ENCODE peak calls at places on chromosomes 5 and 9, in four cellular contexts. X is GM23338, Q is tibial nerve, M is fibroblast of lung. F is an unnamed sample.

GRCh38 chr9:121529237-121529987 is 29.8 kb upstream of the GGTA1 start:
- DNase-seq in X (no peak), M (peak; percentile 94), Q (peak; percentile 91), F (peak; percentile 97)

GRCh38 chr5:133527311-133527710 is 85.0 kb downstream of the FSTL4 start:
- DNase-seq in M (peak; percentile 49), X (no peak), Q (no peak), F (no peak)

GRCh38 chr9:110189001-110189400 is 19.0 kb downstream of the C9orf152 start:
- DNase-seq in M (no peak), Q (peak; percentile 52), X (no peak), F (peak; percentile 74)

GRCh38 chr9:703392-703791 is 138.1 kb upstream of the DMRT1 start:
- DNase-seq in X (no peak), M (peak; percentile 75), Q (no peak), F (no peak)

GRCh38 chr9:118503236-118503635 is 799.0 kb downstream of the TLR4 start:
- DNase-seq in Q (no peak), X (no peak), M (no peak), F (no peak)

GRCh38 chr9:95413793-95414192 is 96.3 kb upstream of the FANCC start:
- DNase-seq in Q (no peak), M (no peak), X (no peak), F (no peak)

GRCh38 chr9:14690986-14691730 is 2.1 kb downstream of the ZDHHC21 start:
- DNase-seq in M (peak; percentile 23), X (no peak), Q (no peak), F (no peak)

GRCh38 chr5:171984748-171985419 is 21.6 kb downstream of the FBXW11 start:
- DNase-seq in X (no peak), M (peak; percentile 98), Q (no peak), F (no peak)

GRCh38 chr5:58677650-58678049 is 94.8 kb downstream of the RAB3C start:
- DNase-seq in Q (no peak), X (no peak), M (no peak), F (no peak)

GRCh38 chr5:121426153-121426552 is 425.5 kb upstream of the FTMT start:
- DNase-seq in M (no peak), Q (no peak), X (no peak), F (no peak)

GRCh38 chr5:78912085-78912771 is 72.9 kb downstream of the ARSB start:
- DNase-seq in Q (no peak), M (peak; percentile 52), X (no peak), F (no peak)

GRCh38 chr9:34689512-34689911 is 1.6 kb downstream of the CCL19 start:
- DNase-seq in M (no peak), Q (no peak), X (no peak), F (no peak)

GRCh38 chr9:21060919-21061561 is 16.7 kb downstream of the IFNB1 start:
- DNase-seq in M (peak; percentile 36), Q (no peak), X (peak; percentile 17), F (no peak)

GRCh38 chr5:170404398-170404797 is 15.2 kb upstream of the KCNMB1 start:
- DNase-seq in M (no peak), X (no peak), Q (no peak), F (no peak)

GRCh38 chr5:75007537-75007847 is 44.9 kb downstream of the GCNT4 start:
- DNase-seq in M (peak; percentile 49), X (peak; percentile 22), Q (no peak), F (no peak)

GRCh38 chr9:137023583-137023991 is 4.5 kb downstream of the ABCA2 start:
- DNase-seq in X (no peak), Q (no peak), M (no peak), F (no peak)

GRCh38 chr9:88313364-88314220 is 74.7 kb upstream of the SPIN1 start:
- DNase-seq in M (peak; percentile 12), X (peak; percentile 80), Q (no peak), F (no peak)

GRCh38 chr5:169602535-169602934 is 19.0 kb downstream of the SPDL1 start:
- DNase-seq in X (no peak), Q (no peak), M (peak; percentile 60), F (no peak)

GRCh38 chr9:22040760-22041159 is 31.7 kb upstream of the CDKN2B start:
- DNase-seq in Q (no peak), M (peak; percentile 90), X (no peak), F (no peak)

GRCh38 chr9:137459601-137460362 is 648 bp upstream of the NSMF start:
- DNase-seq in X (no peak), M (no peak), Q (no peak), F (peak; percentile 72)

GRCh38 chr5:141560141-141560540 is 58.7 kb downstream of the DIAPH1 start:
- DNase-seq in Q (no peak), X (peak; percentile 38), M (peak; percentile 60), F (no peak)

GRCh38 chr9:95373069-95373681 is 55.7 kb upstream of the FANCC start:
- DNase-seq in M (no peak), Q (no peak), X (no peak), F (no peak)

GRCh38 chr5:60826653-60827052 is 17.4 kb downstream of the ELOVL7 start:
- DNase-seq in X (no peak), M (no peak), Q (no peak), F (no peak)

GRCh38 chr5:153711755-153712154 is 221.3 kb downstream of the GRIA1 start:
- DNase-seq in Q (no peak), X (no peak), M (peak; percentile 8), F (no peak)

GRCh38 chr5:148682283-148683026 is 28.1 kb upstream of the HTR4 start:
- DNase-seq in Q (no peak), X (no peak), M (no peak), F (no peak)

GRCh38 chr5:133819977-133820471 is 148.4 kb downstream of the C5orf15 start:
- DNase-seq in X (no peak), M (no peak), Q (no peak), F (peak; percentile 46)

GRCh38 chr5:53008751-53009150 is 19.6 kb downstream of the ITGA2 start:
- DNase-seq in X (no peak), M (peak; percentile 63), Q (no peak), F (no peak)

GRCh38 chr5:43416233-43416987 is 4.2 kb upstream of the CCL28 start:
- DNase-seq in M (peak; percentile 56), X (no peak), Q (no peak), F (no peak)

GRCh38 chr9:95736891-95737522 is 138.5 kb upstream of the ERCC6L2 start:
- DNase-seq in X (peak; percentile 12), M (no peak), Q (no peak), F (no peak)

GRCh38 chr5:112917453-112918005 is 4.5 kb downstream of the REEP5 start:
- DNase-seq in X (peak; percentile 64), Q (no peak), M (peak; percentile 17), F (no peak)

GRCh38 chr9:15438891-15439290 is 16.2 kb downstream of the SNAPC3 start:
- DNase-seq in X (no peak), M (no peak), Q (no peak), F (no peak)

GRCh38 chr5:64144429-64145215 is 21.0 kb upstream of the RNF180 start:
- DNase-seq in M (peak; percentile 71), X (no peak), Q (no peak), F (no peak)

GRCh38 chr9:114386886-114387677 is 700 bp downstream of the AKNA start:
- DNase-seq in M (peak; percentile 12), Q (no peak), X (no peak), F (peak; percentile 63)

GRCh38 chr5:168002116-168002515 is 289.3 kb upstream of the WWC1 start:
- DNase-seq in Q (no peak), X (no peak), M (no peak), F (no peak)

GRCh38 chr5:131944700-131945550 is 538 bp downstream of the MEIKIN start:
- DNase-seq in Q (no peak), X (peak; percentile 21), M (no peak), F (no peak)

GRCh38 chr5:137564475-137564961 is 65.4 kb upstream of the SPOCK1 start:
- DNase-seq in Q (no peak), X (no peak), M (peak; percentile 74), F (no peak)
- H3K4me1 ChIP-seq in Q (peaks cover 23% of the 10 kb centered on the region), X (peaks cover 7% of the 10 kb centered on the region), M (peaks cover 2% of the 10 kb centered on the region), F (no peaks in the 10 kb centered on the region)

GRCh38 chr5:73304381-73304780 is 131.4 kb downstream of the TMEM174 start:
- DNase-seq in Q (no peak), X (no peak), M (no peak), F (no peak)

GRCh38 chr5:73305386-73305785 is 132.4 kb downstream of the TMEM174 start:
- DNase-seq in M (no peak), Q (no peak), X (no peak), F (no peak)

GRCh38 chr5:73306741-73307275 is 133.8 kb downstream of the TMEM174 start:
- DNase-seq in Q (no peak), M (no peak), X (no peak), F (no peak)

GRCh38 chr5:73306078-73306719 is 133.2 kb downstream of the TMEM174 start:
- DNase-seq in Q (no peak), M (no peak), X (no peak), F (no peak)

GRCh38 chr5:73307645-73308346 is 134.8 kb downstream of the TMEM174 start:
- DNase-seq in Q (no peak), M (no peak), X (no peak), F (no peak)
- H3K27ac ChIP-seq in Q (no peak overlapping the region), M (no peak overlapping the region), X (no peak overlapping the region), F (no peak overlapping the region)

GRCh38 chr5:9523090-9523813 is 22.6 kb downstream of the SEMA5A start:
- DNase-seq in M (peak; percentile 55), X (no peak), Q (no peak), F (no peak)
- H3K4me1 ChIP-seq in M (no peaks in the 10 kb centered on the region), X (no peaks in the 10 kb centered on the region), Q (peaks cover 14% of the 10 kb centered on the region), F (no peaks in the 10 kb centered on the region)

DNA sequence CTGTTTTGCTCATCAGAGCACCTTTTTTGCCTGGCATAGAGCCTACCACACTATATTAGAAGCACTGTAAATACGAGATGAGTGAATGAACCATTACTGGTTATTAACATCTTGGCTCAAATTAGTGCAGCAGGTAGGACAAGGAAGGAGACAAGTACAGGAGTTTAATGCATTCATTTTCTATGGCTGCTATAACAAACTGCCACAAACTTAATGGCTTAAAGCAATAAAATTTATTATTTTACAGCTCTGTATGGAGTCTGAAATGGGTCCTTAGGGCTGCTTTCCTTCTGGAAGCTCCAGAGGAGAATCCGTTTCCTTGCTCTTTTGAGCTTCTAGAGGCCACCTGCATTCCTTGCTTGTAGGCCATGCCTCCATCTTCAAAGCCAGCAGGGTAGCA is 59.1 kb downstream of the PDE6A start:
- DNase-seq in X (no peak), M (no peak), Q (no peak), F (no peak)
- H3K27ac ChIP-seq in X (no peak overlapping the region), M (no peak overlapping the region), Q (no peak overlapping the region), F (no peak overlapping the region)

GRCh38 chr9:2284770-2285169 is 269.6 kb downstream of the SMARCA2 start:
- DNase-seq in X (no peak), Q (no peak), M (no peak), F (no peak)
- H3K4me1 ChIP-seq in X (peaks cover 30% of the 10 kb centered on the region), Q (no peaks in the 10 kb centered on the region), M (no peaks in the 10 kb centered on the region), F (no peaks in the 10 kb centered on the region)

GRCh38 chr5:91361790-91362189 is 21.3 kb downstream of the ARRDC3 start:
- DNase-seq in Q (no peak), M (no peak), X (no peak), F (no peak)
- H3K27ac ChIP-seq in Q (no peak overlapping the region), M (no peak overlapping the region), X (no peak overlapping the region), F (no peak overlapping the region)

GRCh38 chr9:129142115-129142514 is 30.9 kb downstream of the PTPA start:
- DNase-seq in M (no peak), Q (no peak), X (no peak), F (no peak)
- H3K4me1 ChIP-seq in M (peaks cover 72% of the 10 kb centered on the region), Q (peaks cover 98% of the 10 kb centered on the region), X (peaks cover 59% of the 10 kb centered on the region), F (peaks cover 90% of the 10 kb centered on the region)